ENCODE peak calls at places on chromosomes 3 and 15, in five cellular contexts. W, N, I, H and A are unnamed samples.
A peak's percentile ranks its signal among the peaks of the same experiment; 100 is the strongest.

GRCh38 chr15:41281236-41281635 is 50.2 kb downstream of the CHP1 start:
- DNase-seq in W (no peak), N (no peak), I (no peak), H (no peak), A (no peak)

GRCh38 chr3:88150371-88150770 is 612 bp downstream of the C3orf38 start:
- DNase-seq in N (peak; percentile 50), W (no peak), I (no peak), H (no peak), A (peak; percentile 56)

GRCh38 chr3:67647390-67647878 is 7.0 kb downstream of the SUCLG2 start:
- DNase-seq in W (no peak), I (no peak), N (no peak), H (no peak), A (no peak)

GRCh38 chr15:97961067-97961954 is 808 bp downstream of the ARRDC4 start:
- DNase-seq in I (peak; percentile 66), N (no peak), W (peak; percentile 76), H (peak; percentile 63), A (no peak)

GRCh38 chr3:48548731-48549705 is 7.6 kb downstream of the PFKFB4 start:
- DNase-seq in W (peak; percentile 90), H (peak; percentile 70), N (peak; percentile 86), I (peak; percentile 91), A (peak; percentile 79)

GRCh38 chr3:105608623-105609022 is 241.9 kb downstream of the ALCAM start:
- DNase-seq in H (no peak), I (peak; percentile 11), N (no peak), W (no peak), A (no peak)

GRCh38 chr15:35736150-35736549 is 190.2 kb upstream of the DPH6 start:
- DNase-seq in W (no peak), I (no peak), N (no peak), H (no peak), A (no peak)

GRCh38 chr3:179801831-179802230 is 149.0 kb downstream of the USP13 start:
- DNase-seq in H (no peak), W (no peak), N (no peak), I (no peak), A (no peak)

GRCh38 chr3:111541911-111542483 is at the start of gene CD96:
- DNase-seq in H (no peak), W (no peak), N (no peak), I (no peak), A (peak; percentile 11)

GRCh38 chr3:165382672-165383071 is 186.5 kb upstream of the SLITRK3 start:
- DNase-seq in N (no peak), W (no peak), I (no peak), H (no peak), A (no peak)

GRCh38 chr3:106839576-106840280 is 537.5 kb upstream of the CCDC54 start:
- DNase-seq in H (no peak), I (no peak), W (no peak), N (no peak), A (no peak)

GRCh38 chr3:159159546-159159945 is 357.7 kb downstream of the MFSD1 start:
- DNase-seq in I (no peak), N (no peak), W (no peak), H (no peak), A (no peak)

GRCh38 chr3:4271834-4272233 is 31.3 kb upstream of the SETMAR start:
- DNase-seq in W (no peak), H (no peak), N (peak; percentile 12), I (no peak), A (peak; percentile 17)

GRCh38 chr3:184235381-184236032 is 6.1 kb downstream of the VWA5B2 start:
- DNase-seq in I (no peak), N (no peak), W (no peak), H (no peak), A (no peak)

GRCh38 chr3:10839167-10839566 is 23.1 kb downstream of the SLC6A11 start:
- DNase-seq in I (no peak), N (no peak), W (no peak), H (no peak), A (no peak)

GRCh38 chr3:16844771-16845170 is 40.0 kb upstream of the PLCL2 start:
- DNase-seq in N (no peak), I (no peak), H (no peak), W (no peak), A (no peak)

GRCh38 chr3:90184861-90185260 is 1077.4 kb downstream of the EPHA3 start:
- DNase-seq in I (no peak), H (no peak), N (no peak), W (no peak), A (no peak)

GRCh38 chr3:172365028-172365567 is 83.2 kb downstream of the GHSR start:
- DNase-seq in N (no peak), I (no peak), H (no peak), W (no peak), A (no peak)

GRCh38 chr15:48298914-48299313 is 32.3 kb upstream of the DUT start:
- DNase-seq in W (no peak), N (no peak), I (no peak), H (no peak), A (no peak)

GRCh38 chr3:172641291-172641690 is 69.6 kb downstream of the NCEH1 start:
- DNase-seq in I (no peak), W (no peak), N (no peak), H (no peak), A (no peak)

GRCh38 chr3:143168518-143169192 is 49.1 kb downstream of the CHST2 start:
- DNase-seq in H (no peak), N (no peak), W (no peak), I (no peak), A (no peak)

GRCh38 chr15:44028349-44028748 is 166.7 kb downstream of the FRMD5 start:
- DNase-seq in N (no peak), H (no peak), W (no peak), I (no peak), A (no peak)

GRCh38 chr3:87810427-87810826 is 248.4 kb downstream of the CGGBP1 start:
- DNase-seq in I (no peak), N (no peak), H (no peak), W (no peak), A (no peak)

GRCh38 chr3:148880681-148881080 is 15.6 kb downstream of the CPA3 start:
- DNase-seq in I (peak; percentile 19), H (peak; percentile 25), W (no peak), N (peak; percentile 10), A (no peak)

GRCh38 chr15:33915571-33916407 is 52.5 kb upstream of the CHRM5 start:
- DNase-seq in W (no peak), H (no peak), N (no peak), I (peak; percentile 28), A (no peak)

DNA sequence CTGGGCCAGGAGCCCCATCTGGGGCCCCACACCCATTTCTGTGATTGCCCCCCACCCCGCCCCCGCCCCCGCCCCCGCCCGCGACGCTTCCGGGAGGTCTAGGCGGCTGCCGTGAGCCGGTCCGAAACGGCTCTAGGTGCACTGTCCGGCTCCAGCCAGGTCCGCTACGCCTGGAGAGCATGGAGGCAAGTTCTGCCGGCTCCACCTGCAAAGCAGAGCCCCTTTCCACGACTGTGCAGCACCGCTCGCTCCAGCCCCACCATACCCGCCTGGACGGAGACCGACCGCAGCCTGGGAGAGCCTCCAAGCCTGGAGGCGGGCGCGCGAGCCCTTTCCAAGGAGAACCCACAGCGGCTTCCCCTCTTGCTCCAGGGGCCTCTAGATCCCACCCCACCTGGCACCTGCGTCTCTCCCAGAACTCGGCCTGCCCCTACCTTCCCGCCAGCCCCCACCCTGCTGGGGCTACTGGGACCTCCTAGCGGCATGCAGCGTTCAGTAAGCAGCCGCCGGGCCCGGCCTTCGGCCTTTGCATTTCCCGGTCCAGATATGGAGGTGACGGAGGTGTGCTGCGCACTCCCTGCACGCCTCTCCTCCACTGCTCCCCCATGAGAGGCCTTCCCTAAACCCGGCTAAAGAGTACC is 66.2 kb downstream of the KLF13 start:
- DNase-seq in H (peak; percentile 50), N (peak; percentile 33), I (no peak), W (no peak), A (peak; percentile 42)
- TF ChIP-seq CTCF in H (no peak), N (no peak), I (no peak), W (no peak), A (no peak)

DNA sequence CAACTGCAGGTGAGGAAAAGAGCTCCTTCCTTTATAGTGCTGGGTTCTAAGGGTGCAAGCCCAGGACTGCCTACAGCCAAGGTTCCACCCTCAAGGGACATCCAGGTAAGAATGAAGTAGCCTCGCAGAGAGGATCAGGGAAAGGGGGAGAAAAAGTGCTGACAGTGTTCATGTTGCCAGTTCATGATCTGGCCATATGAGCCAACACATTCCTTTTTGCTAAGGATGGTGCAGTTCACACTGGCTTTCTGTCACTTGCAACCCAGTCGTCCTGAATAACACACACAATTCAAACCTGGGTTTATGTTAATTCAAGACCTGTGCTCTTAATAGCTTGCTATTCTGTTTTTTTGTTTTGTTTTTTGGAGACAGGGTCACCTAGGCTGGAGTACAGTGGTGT is 9.0 kb downstream of the CLN6 start:
- DNase-seq in H (no peak), W (no peak), I (no peak), N (no peak), A (no peak)
- TF ChIP-seq CTCF in H (no peak), W (no peak), I (no peak), N (no peak), A (no peak)

DNA sequence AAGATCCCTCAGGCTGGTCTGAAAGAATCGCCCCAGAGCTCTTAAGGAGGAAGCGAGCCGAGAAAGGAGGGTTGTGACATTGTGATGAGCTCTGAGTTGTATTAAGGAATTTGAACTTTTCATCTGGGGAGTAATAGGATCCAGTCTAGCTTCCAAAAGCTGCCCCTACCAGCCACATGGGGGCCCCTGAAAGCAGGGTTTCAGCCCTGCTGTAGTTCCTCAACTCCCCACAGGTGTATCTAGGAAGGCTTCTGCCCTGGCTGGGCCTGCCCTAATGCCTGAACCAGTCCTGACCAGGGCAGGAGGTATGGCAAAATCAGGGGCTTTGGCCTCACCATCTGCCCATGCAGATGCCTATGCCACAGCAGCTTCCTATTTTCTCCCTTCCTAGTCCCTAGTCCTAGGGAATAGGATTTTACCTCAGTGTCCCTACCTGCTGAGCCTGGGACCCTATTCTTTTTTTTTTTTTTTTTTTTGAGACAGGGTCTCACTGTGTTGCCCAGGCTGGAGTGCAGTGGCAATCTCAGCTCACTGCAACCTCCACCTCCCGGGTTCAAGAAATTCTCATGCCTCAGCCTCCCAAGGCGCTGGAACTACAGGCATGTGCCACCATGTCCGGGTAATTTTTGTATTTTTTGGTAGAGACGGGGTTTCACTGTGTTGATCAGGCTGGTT is 5.0 kb upstream of the AP3S2 start:
- DNase-seq in I (peak; percentile 70), N (peak; percentile 82), H (peak; percentile 45), W (no peak), A (peak; percentile 78)
- TF ChIP-seq CTCF in I (peak; percentile 16), N (peak; percentile 86), H (peak; percentile 60), W (peak; percentile 56), A (peak; percentile 59)

GRCh38 chr3:128232421-128233180 is 79.3 kb downstream of the EEFSEC start:
- DNase-seq in H (no peak), W (no peak), N (no peak), I (no peak), A (no peak)
- TF ChIP-seq CTCF in H (no peak), W (no peak), N (no peak), I (no peak), A (no peak)

DNA sequence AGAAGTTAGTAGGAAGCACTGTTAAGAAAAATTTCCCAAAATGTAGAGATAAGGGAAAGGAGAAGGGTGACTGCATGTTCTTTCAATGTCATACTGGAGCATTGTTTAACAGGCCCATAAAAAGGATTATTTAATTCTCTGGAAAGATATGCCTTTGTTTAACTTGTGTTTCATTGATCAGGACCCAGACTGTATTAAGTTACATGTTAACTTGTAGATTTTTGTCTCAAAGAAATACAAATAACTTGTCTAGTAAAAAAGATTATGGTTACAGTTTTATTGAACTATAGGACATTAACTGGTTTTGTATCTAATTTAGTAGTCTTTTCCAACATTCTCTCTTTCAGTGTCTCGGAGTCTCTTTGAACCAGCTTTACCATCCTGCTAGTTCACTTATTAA is 49.7 kb upstream of the LMOD3 start:
- DNase-seq in W (no peak), N (no peak), I (no peak), H (no peak), A (no peak)
- TF ChIP-seq CTCF in W (no peak), N (no peak), I (no peak), H (no peak), A (no peak)

GRCh38 chr15:79450648-79451047 is 18.5 kb downstream of the MINAR1 start:
- DNase-seq in W (no peak), N (peak; percentile 13), H (no peak), I (no peak), A (no peak)
- TF ChIP-seq CTCF in W (no peak), N (peak; percentile 69), H (no peak), I (no peak), A (no peak)